ENCODE peak calls at places on chromosomes 2 and 18, in nine cellular contexts. V is H9, C is SK-N-SH, R is endodermal cell, S is LNCaP clone FGC, Q is fibroblast of mammary gland, A is HFF-Myc, W is fibroblast of lung, E is A549. K is an unnamed sample.

GRCh38 chr2:161975062-161975812 is 98.8 kb downstream of the DPP4 start:
- DNase-seq in V (no peak), C (no peak), R (no peak), S (no peak), Q (no peak), A (no peak), W (peak; percentile 37), E (no peak), K (no peak)

GRCh38 chr2:240687045-240687740 is 4.5 kb upstream of the AQP12A start:
- DNase-seq in V (peak; percentile 23), C (peak; percentile 34), R (no peak), S (no peak), Q (no peak), A (no peak), W (no peak), E (no peak), K (no peak)

GRCh38 chr2:218892693-218893348 is 12.2 kb downstream of the WNT10A start:
- DNase-seq in V (peak; percentile 81), C (peak; percentile 92), R (peak; percentile 90), S (peak; percentile 35), Q (peak; percentile 45), A (no peak), W (peak; percentile 55), E (peak; percentile 64), K (no peak)

GRCh38 chr2:158716091-158716815 is 78.9 kb upstream of the DAPL1 start:
- DNase-seq in V (no peak), C (no peak), R (no peak), S (no peak), Q (no peak), A (no peak), W (peak; percentile 62), E (no peak), K (no peak)

GRCh38 chr2:19649785-19650380 is 251.9 kb downstream of the TTC32 start:
- DNase-seq in V (no peak), C (no peak), R (no peak), S (no peak), Q (peak; percentile 100), A (peak; percentile 87), W (peak; percentile 100), E (peak; percentile 73), K (peak; percentile 87)

GRCh38 chr2:205954707-205955106 is 131.3 kb downstream of the INO80D start:
- DNase-seq in V (peak; percentile 37), C (no peak), R (no peak), S (no peak), Q (no peak), A (no peak), W (no peak), E (no peak), K (no peak)

GRCh38 chr2:230658577-230658876 is 54.1 kb upstream of the CAB39 start:
- DNase-seq in V (no peak), C (no peak), R (no peak), S (no peak), Q (no peak), A (no peak), W (no peak), E (no peak), K (no peak)

GRCh38 chr2:236180831-236181453 is 12.8 kb upstream of the GBX2 start:
- DNase-seq in V (peak; percentile 63), C (peak; percentile 84), R (peak; percentile 88), S (no peak), Q (peak; percentile 70), A (peak; percentile 25), W (peak; percentile 62), E (peak; percentile 80), K (no peak)

GRCh38 chr18:11502368-11502767 is 107.0 kb upstream of the SLC35G4 start:
- DNase-seq in V (no peak), C (no peak), R (no peak), S (no peak), Q (peak; percentile 43), A (no peak), W (peak; percentile 74), E (no peak), K (no peak)

GRCh38 chr2:4895376-4895775 is 796.8 kb upstream of the SOX11 start:
- DNase-seq in V (no peak), C (no peak), R (no peak), S (no peak), Q (no peak), A (no peak), W (no peak), E (no peak), K (no peak)

GRCh38 chr18:49786019-49786720 is 27.2 kb downstream of the ACAA2 start:
- DNase-seq in V (no peak), C (no peak), R (no peak), S (no peak), Q (no peak), A (no peak), W (no peak), E (no peak), K (no peak)

GRCh38 chr2:40096360-40096759 is 317.3 kb upstream of the THUMPD2 start:
- DNase-seq in V (no peak), C (no peak), R (no peak), S (peak; percentile 32), Q (peak; percentile 71), A (no peak), W (peak; percentile 87), E (peak; percentile 44), K (no peak)

GRCh38 chr2:216155954-216156353 is 46.8 kb downstream of the XRCC5 start:
- DNase-seq in V (no peak), C (no peak), R (no peak), S (no peak), Q (no peak), A (no peak), W (no peak), E (peak; percentile 13), K (no peak)

GRCh38 chr18:44870631-44871502 is 190.2 kb downstream of the SETBP1 start:
- DNase-seq in V (no peak), C (peak; percentile 20), R (no peak), S (peak; percentile 50), Q (no peak), A (no peak), W (no peak), E (no peak), K (no peak)
- TF ChIP-seq CTCF in V (no peak), C (no peak), R (no peak), S (no peak), Q (no peak), A (no peak), W (no peak), E (no peak), K (no peak)

DNA sequence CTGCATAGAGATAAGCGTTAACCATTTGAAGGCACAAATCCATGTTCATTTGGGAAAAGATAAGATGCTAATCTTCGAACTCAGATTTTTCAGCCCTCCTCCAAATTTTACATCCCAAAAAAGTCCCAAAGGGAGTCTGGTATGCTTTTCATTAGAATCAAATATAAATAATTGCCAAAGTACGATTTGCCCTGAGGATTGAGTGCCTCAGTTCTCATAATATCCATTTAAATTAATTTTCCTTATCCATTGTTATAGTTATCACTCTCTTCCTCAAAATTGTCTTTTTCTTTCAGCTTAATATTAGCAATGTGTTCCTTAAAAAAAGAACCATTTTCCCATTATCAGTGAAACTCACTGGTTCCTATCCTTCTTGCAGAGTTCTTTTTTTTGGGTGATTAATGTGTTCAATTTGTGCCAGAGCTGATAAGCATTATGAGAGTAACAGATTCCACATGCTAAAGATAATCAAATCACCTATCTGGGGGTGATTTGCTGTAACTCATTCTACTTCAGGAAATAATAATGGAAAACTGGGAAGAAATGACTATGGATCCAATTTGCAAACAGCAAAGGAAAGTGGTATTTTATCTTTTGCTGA is 686 bp downstream of the HNMT start:
- DNase-seq in V (no peak), C (peak; percentile 54), R (no peak), S (no peak), Q (no peak), A (no peak), W (peak; percentile 63), E (no peak), K (no peak)
- TF ChIP-seq CTCF in V (no peak), C (no peak), R (no peak), S (no peak), Q (no peak), A (no peak), W (no peak), E (no peak), K (no peak)

GRCh38 chr2:234138836-234139235 is 88.3 kb downstream of the SPP2 start:
- DNase-seq in V (no peak), C (no peak), R (no peak), S (no peak), Q (no peak), A (no peak), W (no peak), E (no peak), K (no peak)

GRCh38 chr2:234135750-234136221 is 85.3 kb downstream of the SPP2 start:
- DNase-seq in V (peak; percentile 89), C (peak; percentile 83), R (peak; percentile 95), S (peak; percentile 32), Q (peak; percentile 76), A (peak; percentile 56), W (peak; percentile 82), E (peak; percentile 94), K (peak; percentile 15)

GRCh38 chr2:234134496-234134895 is 84.0 kb downstream of the SPP2 start:
- DNase-seq in V (no peak), C (no peak), R (peak; percentile 59), S (no peak), Q (peak; percentile 30), A (no peak), W (no peak), E (no peak), K (no peak)

GRCh38 chr2:234137400-234138014 is 87.0 kb downstream of the SPP2 start:
- DNase-seq in V (no peak), C (no peak), R (no peak), S (no peak), Q (no peak), A (no peak), W (peak; percentile 90), E (peak; percentile 53), K (no peak)

GRCh38 chr2:234136461-234136860 is 86.0 kb downstream of the SPP2 start:
- DNase-seq in V (no peak), C (no peak), R (peak; percentile 64), S (no peak), Q (no peak), A (no peak), W (peak; percentile 54), E (peak; percentile 53), K (no peak)
- TF ChIP-seq CTCF in V (peak; percentile 14), C (peak; percentile 19), R (peak; percentile 26), S (no peak), Q (no peak), A (no peak), W (no peak), E (no peak), K (no peak)

GRCh38 chr18:74803769-74804168 is 206.1 kb downstream of the ZNF407 start:
- DNase-seq in V (no peak), C (no peak), R (no peak), S (no peak), Q (peak; percentile 58), A (no peak), W (no peak), E (no peak), K (no peak)
- TF ChIP-seq CTCF in V (no peak), C (no peak), R (no peak), S (no peak), Q (no peak), A (no peak), W (no peak), E (no peak), K (no peak)